ENCODE peak calls at places on chromosomes 12 and 14, in nine cellular contexts. One of them, this sample, is unnamed. For H3K4me1, the result is how much of the 10 kb centered on the place peaks cover.

GRCh38 chr12:43776498-43776897 is 17.7 kb downstream of the IRAK4 start:
- DNase-seq in Caco-2: no peak
- DNase-seq in fibroblast of lung: peak
- DNase-seq in heart right ventricle: no peak
- DNase-seq in endodermal cell: no peak
- DNase-seq in A549: peak
- DNase-seq in colonic mucosa: no peak
- DNase-seq in endothelial cell of umbilical vein: peak
- DNase-seq in iPS DF 6.9: no peak
- DNase-seq in this sample: peak

GRCh38 chr12:30795660-30796507 is 41.1 kb upstream of the CAPRIN2 start:
- DNase-seq in A549: peak
- DNase-seq in iPS DF 6.9: no peak
- DNase-seq in endothelial cell of umbilical vein: peak
- DNase-seq in colonic mucosa: peak
- DNase-seq in Caco-2: peak
- DNase-seq in fibroblast of lung: peak
- DNase-seq in endodermal cell: peak
- DNase-seq in heart right ventricle: peak
- DNase-seq in this sample: peak

GRCh38 chr14:74909501-74909900 is 13.6 kb downstream of the RPS6KL1 start:
- DNase-seq in heart right ventricle: no peak
- DNase-seq in endothelial cell of umbilical vein: no peak
- DNase-seq in Caco-2: no peak
- DNase-seq in colonic mucosa: no peak
- DNase-seq in A549: no peak
- DNase-seq in fibroblast of lung: no peak
- DNase-seq in endodermal cell: no peak
- DNase-seq in iPS DF 6.9: no peak
- DNase-seq in this sample: no peak

GRCh38 chr12:109033239-109034196 is 12.7 kb upstream of the SVOP start:
- DNase-seq in Caco-2: no peak
- DNase-seq in colonic mucosa: no peak
- DNase-seq in endodermal cell: no peak
- DNase-seq in A549: no peak
- DNase-seq in fibroblast of lung: no peak
- DNase-seq in endothelial cell of umbilical vein: no peak
- DNase-seq in iPS DF 6.9: no peak
- DNase-seq in heart right ventricle: no peak
- DNase-seq in this sample: no peak

GRCh38 chr12:126437934-126438333 is 1372.7 kb downstream of the AACS start:
- DNase-seq in fibroblast of lung: no peak
- DNase-seq in endodermal cell: no peak
- DNase-seq in iPS DF 6.9: no peak
- DNase-seq in heart right ventricle: no peak
- DNase-seq in A549: no peak
- DNase-seq in endothelial cell of umbilical vein: no peak
- DNase-seq in Caco-2: no peak
- DNase-seq in colonic mucosa: no peak
- DNase-seq in this sample: no peak

GRCh38 chr12:57765003-57765697 is 1.7 kb downstream of the CYP27B1 start:
- DNase-seq in fibroblast of lung: peak
- DNase-seq in Caco-2: peak
- DNase-seq in endodermal cell: peak
- DNase-seq in iPS DF 6.9: no peak
- DNase-seq in heart right ventricle: no peak
- DNase-seq in endothelial cell of umbilical vein: peak
- DNase-seq in A549: peak
- DNase-seq in colonic mucosa: peak
- DNase-seq in this sample: peak

GRCh38 chr12:77938301-77938700 is 107.6 kb downstream of the NAV3 start:
- DNase-seq in fibroblast of lung: no peak
- DNase-seq in endodermal cell: no peak
- DNase-seq in endothelial cell of umbilical vein: no peak
- DNase-seq in iPS DF 6.9: no peak
- DNase-seq in Caco-2: no peak
- DNase-seq in heart right ventricle: no peak
- DNase-seq in A549: no peak
- DNase-seq in colonic mucosa: no peak
- DNase-seq in this sample: no peak

GRCh38 chr14:65949711-65950516 is 536.3 kb upstream of the CCDC196 start:
- DNase-seq in fibroblast of lung: peak
- DNase-seq in A549: peak
- DNase-seq in heart right ventricle: peak
- DNase-seq in endothelial cell of umbilical vein: no peak
- DNase-seq in iPS DF 6.9: no peak
- DNase-seq in colonic mucosa: peak
- DNase-seq in endodermal cell: peak
- DNase-seq in Caco-2: no peak
- DNase-seq in this sample: peak

GRCh38 chr12:68245071-68246021 is 8.1 kb downstream of the IL22 start:
- DNase-seq in heart right ventricle: no peak
- DNase-seq in fibroblast of lung: peak
- DNase-seq in endothelial cell of umbilical vein: no peak
- DNase-seq in iPS DF 6.9: no peak
- DNase-seq in Caco-2: no peak
- DNase-seq in A549: no peak
- DNase-seq in endodermal cell: no peak
- DNase-seq in colonic mucosa: no peak
- DNase-seq in this sample: no peak

GRCh38 chr12:9721394-9722092 is 11.4 kb downstream of the CLECL1 start:
- DNase-seq in endothelial cell of umbilical vein: peak
- DNase-seq in heart right ventricle: no peak
- DNase-seq in iPS DF 6.9: no peak
- DNase-seq in Caco-2: no peak
- DNase-seq in endodermal cell: no peak
- DNase-seq in A549: peak
- DNase-seq in fibroblast of lung: peak
- DNase-seq in colonic mucosa: no peak
- DNase-seq in this sample: no peak

GRCh38 chr14:71130491-71131179 is 223.4 kb downstream of the PCNX1 start:
- DNase-seq in colonic mucosa: no peak
- DNase-seq in fibroblast of lung: peak
- DNase-seq in endothelial cell of umbilical vein: peak
- DNase-seq in heart right ventricle: peak
- DNase-seq in Caco-2: no peak
- DNase-seq in A549: no peak
- DNase-seq in endodermal cell: peak
- DNase-seq in iPS DF 6.9: no peak
- DNase-seq in this sample: no peak

GRCh38 chr14:95770777-95771176 is 56.9 kb upstream of the TCL1A start:
- DNase-seq in heart right ventricle: no peak
- DNase-seq in iPS DF 6.9: no peak
- DNase-seq in Caco-2: no peak
- DNase-seq in fibroblast of lung: no peak
- DNase-seq in endodermal cell: no peak
- DNase-seq in colonic mucosa: no peak
- DNase-seq in A549: no peak
- DNase-seq in endothelial cell of umbilical vein: no peak
- DNase-seq in this sample: peak

GRCh38 chr12:103956515-103957027 is 9.1 kb upstream of the TDG start:
- DNase-seq in iPS DF 6.9: no peak
- DNase-seq in heart right ventricle: no peak
- DNase-seq in endodermal cell: no peak
- DNase-seq in endothelial cell of umbilical vein: no peak
- DNase-seq in colonic mucosa: peak
- DNase-seq in A549: no peak
- DNase-seq in fibroblast of lung: no peak
- DNase-seq in Caco-2: peak
- DNase-seq in this sample: no peak

GRCh38 chr14:21095430-21096205 is 2.8 kb downstream of the ZNF219 start:
- DNase-seq in Caco-2: no peak
- DNase-seq in endodermal cell: peak
- DNase-seq in endothelial cell of umbilical vein: no peak
- DNase-seq in A549: no peak
- DNase-seq in colonic mucosa: no peak
- DNase-seq in iPS DF 6.9: no peak
- DNase-seq in heart right ventricle: peak
- DNase-seq in fibroblast of lung: peak
- DNase-seq in this sample: no peak

DNA sequence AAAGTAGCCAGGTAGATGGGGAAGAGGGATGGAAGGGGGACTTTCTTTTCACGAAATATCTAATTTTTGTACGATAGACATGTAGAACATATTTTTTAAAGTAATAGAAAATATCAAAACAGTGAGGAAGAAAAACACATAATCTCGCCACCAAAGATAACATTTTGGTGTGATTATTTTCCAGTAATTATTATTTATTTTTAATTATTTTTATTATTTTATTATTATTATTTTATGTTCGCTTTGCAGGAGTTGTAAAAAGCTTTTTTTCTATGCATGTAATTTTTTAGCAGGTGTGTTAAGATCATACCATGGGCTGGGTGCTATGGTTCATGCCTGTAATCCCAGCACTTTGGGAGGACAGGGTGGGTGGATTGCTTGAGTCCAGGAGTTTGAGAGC is 85.6 kb upstream of the CCND2 start:
- DNase-seq in Caco-2: no peak
- DNase-seq in colonic mucosa: no peak
- DNase-seq in endodermal cell: no peak
- DNase-seq in fibroblast of lung: no peak
- DNase-seq in iPS DF 6.9: no peak
- DNase-seq in A549: no peak
- DNase-seq in heart right ventricle: no peak
- DNase-seq in endothelial cell of umbilical vein: no peak
- DNase-seq in this sample: no peak
- H3K4me1 ChIP-seq in Caco-2: under half
- H3K4me1 ChIP-seq in colonic mucosa: under half
- H3K4me1 ChIP-seq in endodermal cell: under half
- H3K4me1 ChIP-seq in fibroblast of lung: under half
- H3K4me1 ChIP-seq in iPS DF 6.9: under half
- H3K4me1 ChIP-seq in A549: under half
- H3K4me1 ChIP-seq in heart right ventricle: under half
- H3K4me1 ChIP-seq in endothelial cell of umbilical vein: under half
- H3K4me1 ChIP-seq in this sample: under half

GRCh38 chr14:104588066-104588857 is 8.7 kb downstream of the C14orf180 start:
- DNase-seq in A549: no peak
- DNase-seq in heart right ventricle: no peak
- DNase-seq in endodermal cell: no peak
- DNase-seq in endothelial cell of umbilical vein: no peak
- DNase-seq in colonic mucosa: no peak
- DNase-seq in fibroblast of lung: no peak
- DNase-seq in Caco-2: no peak
- DNase-seq in iPS DF 6.9: no peak
- DNase-seq in this sample: no peak
- H3K4me1 ChIP-seq in A549: under half
- H3K4me1 ChIP-seq in heart right ventricle: half or more
- H3K4me1 ChIP-seq in endodermal cell: under half
- H3K4me1 ChIP-seq in endothelial cell of umbilical vein: under half
- H3K4me1 ChIP-seq in colonic mucosa: under half
- H3K4me1 ChIP-seq in fibroblast of lung: under half
- H3K4me1 ChIP-seq in Caco-2: under half
- H3K4me1 ChIP-seq in iPS DF 6.9: under half
- H3K4me1 ChIP-seq in this sample: under half

GRCh38 chr12:116161588-116161987 is 115.9 kb downstream of the MED13L start:
- DNase-seq in colonic mucosa: no peak
- DNase-seq in endodermal cell: no peak
- DNase-seq in fibroblast of lung: peak
- DNase-seq in Caco-2: no peak
- DNase-seq in iPS DF 6.9: no peak
- DNase-seq in heart right ventricle: no peak
- DNase-seq in endothelial cell of umbilical vein: no peak
- DNase-seq in A549: peak
- DNase-seq in this sample: no peak

GRCh38 chr12:116162071-116162470 is 115.4 kb downstream of the MED13L start:
- DNase-seq in A549: no peak
- DNase-seq in Caco-2: no peak
- DNase-seq in iPS DF 6.9: no peak
- DNase-seq in heart right ventricle: no peak
- DNase-seq in colonic mucosa: no peak
- DNase-seq in endodermal cell: no peak
- DNase-seq in fibroblast of lung: no peak
- DNase-seq in endothelial cell of umbilical vein: no peak
- DNase-seq in this sample: no peak

GRCh38 chr12:116159593-116159992 is 117.9 kb downstream of the MED13L start:
- DNase-seq in iPS DF 6.9: no peak
- DNase-seq in colonic mucosa: no peak
- DNase-seq in fibroblast of lung: no peak
- DNase-seq in endodermal cell: no peak
- DNase-seq in A549: no peak
- DNase-seq in endothelial cell of umbilical vein: no peak
- DNase-seq in Caco-2: no peak
- DNase-seq in heart right ventricle: no peak
- DNase-seq in this sample: no peak

GRCh38 chr12:116160196-116160595 is 117.3 kb downstream of the MED13L start:
- DNase-seq in A549: peak
- DNase-seq in endodermal cell: no peak
- DNase-seq in Caco-2: no peak
- DNase-seq in fibroblast of lung: peak
- DNase-seq in iPS DF 6.9: no peak
- DNase-seq in endothelial cell of umbilical vein: no peak
- DNase-seq in colonic mucosa: no peak
- DNase-seq in heart right ventricle: no peak
- DNase-seq in this sample: no peak

DNA sequence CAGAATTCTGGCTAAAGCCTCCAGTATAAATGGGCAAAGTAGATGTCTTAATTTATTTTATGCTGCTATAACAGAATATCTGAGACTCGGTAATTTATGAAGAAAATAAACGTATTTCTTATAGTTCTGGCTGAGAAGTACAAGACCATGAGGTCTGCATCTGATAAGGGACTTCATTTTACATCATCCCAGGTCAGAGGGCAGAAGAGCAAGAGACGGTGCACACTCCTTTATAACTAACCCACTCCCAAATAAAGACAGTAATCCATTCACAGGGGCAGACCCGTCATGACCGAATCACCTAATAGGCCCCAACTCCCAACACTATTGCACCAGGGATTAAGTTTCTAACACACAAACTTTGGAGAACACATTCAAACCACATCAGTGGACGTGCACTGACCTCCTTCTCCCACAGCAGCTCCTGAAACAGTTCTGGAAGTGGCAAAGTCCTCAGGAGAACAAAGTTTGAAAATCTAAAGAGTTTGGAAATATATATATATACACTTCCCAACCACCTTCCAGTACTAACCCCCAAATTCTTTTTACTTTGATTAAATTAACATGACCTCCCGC is 116.5 kb downstream of the MED13L start:
- DNase-seq in endodermal cell: no peak
- DNase-seq in heart right ventricle: no peak
- DNase-seq in colonic mucosa: no peak
- DNase-seq in A549: no peak
- DNase-seq in Caco-2: no peak
- DNase-seq in fibroblast of lung: no peak
- DNase-seq in iPS DF 6.9: no peak
- DNase-seq in endothelial cell of umbilical vein: no peak
- DNase-seq in this sample: no peak
- H3K4me1 ChIP-seq in endodermal cell: under half
- H3K4me1 ChIP-seq in heart right ventricle: half or more
- H3K4me1 ChIP-seq in colonic mucosa: under half
- H3K4me1 ChIP-seq in A549: half or more
- H3K4me1 ChIP-seq in Caco-2: under half
- H3K4me1 ChIP-seq in fibroblast of lung: under half
- H3K4me1 ChIP-seq in iPS DF 6.9: under half
- H3K4me1 ChIP-seq in endothelial cell of umbilical vein: under half
- H3K4me1 ChIP-seq in this sample: under half

GRCh38 chr14:63480599-63480998 is 62.6 kb downstream of the PPP2R5E start:
- DNase-seq in iPS DF 6.9: no peak
- DNase-seq in A549: no peak
- DNase-seq in colonic mucosa: no peak
- DNase-seq in endothelial cell of umbilical vein: no peak
- DNase-seq in Caco-2: no peak
- DNase-seq in fibroblast of lung: no peak
- DNase-seq in heart right ventricle: no peak
- DNase-seq in endodermal cell: no peak
- DNase-seq in this sample: no peak
- H3K4me1 ChIP-seq in iPS DF 6.9: under half
- H3K4me1 ChIP-seq in A549: under half
- H3K4me1 ChIP-seq in colonic mucosa: under half
- H3K4me1 ChIP-seq in endothelial cell of umbilical vein: under half
- H3K4me1 ChIP-seq in Caco-2: under half
- H3K4me1 ChIP-seq in fibroblast of lung: under half
- H3K4me1 ChIP-seq in heart right ventricle: under half
- H3K4me1 ChIP-seq in endodermal cell: under half
- H3K4me1 ChIP-seq in this sample: under half

This sample was measured in BE2C.